ENCODE peak calls at places on chromosomes 3 and 15, in eight cellular contexts. S is foreskin fibroblast; J is activated CD4-positive, alpha-beta memory T cell treated with anti-CD3 and anti-CD28 coated beads for 36 hours; M is right atrium auricular region; B is H9; W is GM20000; V is stomach; R is activated CD4-positive, alpha-beta T cell treated with anti-CD3 and anti-CD28 coated beads for 48 hours. F is an unnamed sample.

GRCh38 chr3:73540969-73541740 is 83.6 kb downstream of the PDZRN3 start:
- DNase-seq in S (peak; percentile 71), J (no peak), M (no peak), B (no peak), W (no peak), V (no peak), R (no peak), F (no peak)

GRCh38 chr3:16318216-16318615 is 53.2 kb downstream of the OXNAD1 start:
- DNase-seq in S (peak; percentile 42), J (no peak), M (no peak), B (no peak), W (no peak), V (no peak), R (no peak), F (no peak)

GRCh38 chr3:48318831-48319512 is 14.5 kb downstream of the SPINK8 start:
- DNase-seq in S (no peak), J (no peak), M (no peak), B (no peak), W (no peak), V (no peak), R (no peak), F (no peak)

GRCh38 chr15:83320831-83321230 is 36.4 kb upstream of the BNC1 start:
- DNase-seq in S (peak; percentile 37), J (no peak), M (no peak), B (no peak), W (no peak), V (no peak), R (no peak), F (no peak)

GRCh38 chr3:59290358-59290757 is 240.5 kb upstream of the CFAP20DC start:
- DNase-seq in S (no peak), J (no peak), M (no peak), B (no peak), W (no peak), V (no peak), R (no peak), F (no peak)

GRCh38 chr15:62624541-62625399 is 417.8 kb upstream of the TPM1 start:
- DNase-seq in S (peak; percentile 91), J (peak; percentile 16), M (peak; percentile 63), B (no peak), W (no peak), V (no peak), R (no peak), F (no peak)

GRCh38 chr15:97482521-97482920 is 478.0 kb upstream of the ARRDC4 start:
- DNase-seq in S (no peak), J (no peak), M (no peak), B (peak; percentile 40), W (no peak), V (no peak), R (no peak), F (no peak)

GRCh38 chr3:190378240-190378891 is 9.6 kb upstream of the CLDN16 start:
- DNase-seq in S (peak; percentile 85), J (no peak), M (no peak), B (no peak), W (no peak), V (no peak), R (no peak), F (no peak)

GRCh38 chr3:141067559-141067958 is 16.4 kb downstream of the SPSB4 start:
- DNase-seq in S (no peak), J (no peak), M (no peak), B (no peak), W (no peak), V (no peak), R (no peak), F (no peak)

GRCh38 chr15:56982987-56983386 is 64.5 kb downstream of the TCF12 start:
- DNase-seq in S (no peak), J (no peak), M (no peak), B (no peak), W (no peak), V (no peak), R (no peak), F (no peak)

GRCh38 chr3:12363397-12364195 is 74.7 kb downstream of the PPARG start:
- DNase-seq in S (no peak), J (no peak), M (no peak), B (no peak), W (no peak), V (no peak), R (no peak), F (no peak)

GRCh38 chr3:150577854-150578253 is 25.3 kb upstream of the SELENOT start:
- DNase-seq in S (peak; percentile 9), J (no peak), M (no peak), B (no peak), W (no peak), V (no peak), R (no peak), F (no peak)

GRCh38 chr3:69309810-69310209 is 76.1 kb downstream of the FRMD4B start:
- DNase-seq in S (peak; percentile 37), J (no peak), M (no peak), B (no peak), W (no peak), V (no peak), R (no peak), F (no peak)

GRCh38 chr3:50369271-50369670 is 9.9 kb upstream of the TMEM115 start:
- DNase-seq in S (no peak), J (no peak), M (no peak), B (no peak), W (no peak), V (no peak), R (no peak), F (no peak)

GRCh38 chr15:29276366-29276765 is 6.7 kb upstream of the NSMCE3 start:
- DNase-seq in S (peak; percentile 55), J (no peak), M (no peak), B (no peak), W (no peak), V (no peak), R (no peak), F (no peak)

GRCh38 chr3:161305095-161305991 is 66.0 kb downstream of the SPTSSB start:
- DNase-seq in S (peak; percentile 65), J (no peak), M (no peak), B (no peak), W (no peak), V (no peak), R (no peak), F (no peak)

GRCh38 chr15:68017221-68017620 is 36.9 kb upstream of the PIAS1 start:
- DNase-seq in S (no peak), J (no peak), M (no peak), B (no peak), W (no peak), V (no peak), R (no peak), F (no peak)

GRCh38 chr3:29249829-29250228 is 31.0 kb upstream of the RBMS3 start:
- DNase-seq in S (peak; percentile 13), J (no peak), M (no peak), B (no peak), W (no peak), V (no peak), R (no peak), F (no peak)

GRCh38 chr3:43638594-43639447 is 17.0 kb upstream of the ANO10 start:
- DNase-seq in S (peak; percentile 34), J (peak; percentile 65), M (no peak), B (peak; percentile 44), W (peak; percentile 25), V (peak; percentile 31), R (peak; percentile 54), F (no peak)

GRCh38 chr3:131518682-131519081 is 15.9 kb upstream of the MRPL3 start:
- DNase-seq in S (no peak), J (no peak), M (no peak), B (no peak), W (no peak), V (no peak), R (no peak), F (no peak)

GRCh38 chr15:33700695-33701303 is 267.5 kb upstream of the CHRM5 start:
- DNase-seq in S (peak; percentile 90), J (peak; percentile 71), M (peak; percentile 78), B (peak; percentile 87), W (peak; percentile 66), V (peak; percentile 65), R (peak; percentile 77), F (peak; percentile 57)

GRCh38 chr15:63559753-63560152 is 37.4 kb upstream of the FBXL22 start:
- DNase-seq in S (no peak), J (no peak), M (no peak), B (peak; percentile 38), W (no peak), V (no peak), R (no peak), F (no peak)

GRCh38 chr3:158091526-158091925 is 14.7 kb downstream of the SHOX2 start:
- DNase-seq in S (peak; percentile 90), J (no peak), M (no peak), B (no peak), W (no peak), V (no peak), R (no peak), F (no peak)

GRCh38 chr3:46833346-46834300 is 29.6 kb downstream of the MYL3 start:
- DNase-seq in S (no peak), J (no peak), M (no peak), B (no peak), W (no peak), V (no peak), R (no peak), F (no peak)

GRCh38 chr3:127735767-127736693 is 63.3 kb downstream of the ABTB1 start:
- DNase-seq in S (peak; percentile 82), J (no peak), M (no peak), B (no peak), W (peak; percentile 48), V (no peak), R (no peak), F (peak; percentile 26)

GRCh38 chr15:63341898-63342297 is 39.7 kb downstream of the CA12 start:
- DNase-seq in S (no peak), J (no peak), M (no peak), B (no peak), W (no peak), V (no peak), R (no peak), F (no peak)

GRCh38 chr3:23611737-23612295 is 193.9 kb upstream of the UBE2E1 start:
- DNase-seq in S (peak; percentile 82), J (no peak), M (no peak), B (no peak), W (no peak), V (peak; percentile 53), R (no peak), F (no peak)

GRCh38 chr3:31831526-31832034 is 149.5 kb downstream of the OSBPL10 start:
- DNase-seq in S (no peak), J (no peak), M (no peak), B (no peak), W (no peak), V (no peak), R (no peak), F (no peak)

GRCh38 chr3:37787027-37787868 is 74.4 kb upstream of the CTDSPL start:
- DNase-seq in S (no peak), J (no peak), M (no peak), B (no peak), W (no peak), V (no peak), R (no peak), F (no peak)

GRCh38 chr3:15979490-15979889 is 181.7 kb upstream of the ANKRD28 start:
- DNase-seq in S (peak; percentile 66), J (no peak), M (no peak), B (no peak), W (no peak), V (no peak), R (no peak), F (no peak)

GRCh38 chr3:43363621-43364266 is 77.4 kb downstream of the SNRK start:
- DNase-seq in S (peak; percentile 74), J (no peak), M (no peak), B (no peak), W (no peak), V (no peak), R (no peak), F (no peak)

GRCh38 chr15:80093854-80094418 is 34.5 kb downstream of the ZFAND6 start:
- DNase-seq in S (no peak), J (peak; percentile 16), M (no peak), B (no peak), W (no peak), V (peak; percentile 53), R (peak; percentile 41), F (no peak)

F was measured in pulmonary artery endothelial cell.